ENCODE peak calls at places on chromosomes 16 and 17, in eight cellular contexts. One of them, this sample, is unnamed.

GRCh38 chr16:53052519-53053501 is at the start of gene CHD9NB:
- DNase-seq in breast epithelium: peak
- DNase-seq in astrocyte of the spinal cord: peak
- DNase-seq in GM10248: no peak
- DNase-seq in HFF-Myc: peak
- DNase-seq in neural crest cell: no peak
- DNase-seq in RWPE1: peak
- DNase-seq in kidney epithelial cell: peak
- DNase-seq in this sample: no peak

GRCh38 chr16:83579027-83579426 is 228.8 kb upstream of the HSBP1 start:
- DNase-seq in HFF-Myc: no peak
- DNase-seq in astrocyte of the spinal cord: no peak
- DNase-seq in kidney epithelial cell: no peak
- DNase-seq in neural crest cell: no peak
- DNase-seq in breast epithelium: no peak
- DNase-seq in GM10248: no peak
- DNase-seq in RWPE1: no peak
- DNase-seq in this sample: no peak

GRCh38 chr16:86300746-86301480 is 209.4 kb upstream of the FOXF1 start:
- DNase-seq in kidney epithelial cell: no peak
- DNase-seq in GM10248: no peak
- DNase-seq in astrocyte of the spinal cord: no peak
- DNase-seq in RWPE1: no peak
- DNase-seq in breast epithelium: no peak
- DNase-seq in HFF-Myc: no peak
- DNase-seq in neural crest cell: no peak
- DNase-seq in this sample: no peak

GRCh38 chr16:12511708-12512107 is 292.0 kb downstream of the CPPED1 start:
- DNase-seq in neural crest cell: no peak
- DNase-seq in GM10248: no peak
- DNase-seq in RWPE1: no peak
- DNase-seq in HFF-Myc: no peak
- DNase-seq in breast epithelium: no peak
- DNase-seq in astrocyte of the spinal cord: no peak
- DNase-seq in kidney epithelial cell: no peak
- DNase-seq in this sample: no peak

GRCh38 chr16:84509032-84509950 is 4.8 kb upstream of the MEAK7 start:
- DNase-seq in astrocyte of the spinal cord: no peak
- DNase-seq in HFF-Myc: no peak
- DNase-seq in neural crest cell: no peak
- DNase-seq in RWPE1: no peak
- DNase-seq in breast epithelium: no peak
- DNase-seq in GM10248: no peak
- DNase-seq in kidney epithelial cell: no peak
- DNase-seq in this sample: no peak

GRCh38 chr17:6627019-6627418 is 13.5 kb downstream of the KIAA0753 start:
- DNase-seq in breast epithelium: no peak
- DNase-seq in kidney epithelial cell: no peak
- DNase-seq in astrocyte of the spinal cord: peak
- DNase-seq in RWPE1: no peak
- DNase-seq in HFF-Myc: no peak
- DNase-seq in neural crest cell: no peak
- DNase-seq in GM10248: no peak
- DNase-seq in this sample: no peak

GRCh38 chr16:57245472-57246113 is 534 bp downstream of the ARL2BP start:
- DNase-seq in GM10248: peak
- DNase-seq in kidney epithelial cell: no peak
- DNase-seq in astrocyte of the spinal cord: no peak
- DNase-seq in breast epithelium: peak
- DNase-seq in RWPE1: peak
- DNase-seq in HFF-Myc: no peak
- DNase-seq in neural crest cell: peak
- DNase-seq in this sample: no peak

GRCh38 chr16:31435341-31436220 is 7.0 kb downstream of the ZNF843 start:
- DNase-seq in breast epithelium: no peak
- DNase-seq in neural crest cell: no peak
- DNase-seq in kidney epithelial cell: no peak
- DNase-seq in HFF-Myc: no peak
- DNase-seq in GM10248: no peak
- DNase-seq in astrocyte of the spinal cord: no peak
- DNase-seq in RWPE1: peak
- DNase-seq in this sample: no peak

GRCh38 chr16:9159839-9160550 is 68.6 kb downstream of the HAPSTR1 start:
- DNase-seq in neural crest cell: peak
- DNase-seq in astrocyte of the spinal cord: peak
- DNase-seq in breast epithelium: peak
- DNase-seq in RWPE1: peak
- DNase-seq in HFF-Myc: no peak
- DNase-seq in GM10248: peak
- DNase-seq in kidney epithelial cell: no peak
- DNase-seq in this sample: peak

GRCh38 chr16:86079185-86079885 is 180.4 kb downstream of the IRF8 start:
- DNase-seq in kidney epithelial cell: no peak
- DNase-seq in HFF-Myc: no peak
- DNase-seq in RWPE1: no peak
- DNase-seq in GM10248: no peak
- DNase-seq in breast epithelium: no peak
- DNase-seq in neural crest cell: no peak
- DNase-seq in astrocyte of the spinal cord: no peak
- DNase-seq in this sample: no peak

GRCh38 chr16:2829501-2830354 is at the start of gene ZG16B:
- DNase-seq in RWPE1: no peak
- DNase-seq in neural crest cell: no peak
- DNase-seq in breast epithelium: peak
- DNase-seq in HFF-Myc: no peak
- DNase-seq in astrocyte of the spinal cord: no peak
- DNase-seq in kidney epithelial cell: no peak
- DNase-seq in GM10248: peak
- DNase-seq in this sample: no peak

GRCh38 chr17:31738067-31738466 is 121.0 kb downstream of the COPRS start:
- DNase-seq in breast epithelium: no peak
- DNase-seq in RWPE1: no peak
- DNase-seq in HFF-Myc: no peak
- DNase-seq in neural crest cell: no peak
- DNase-seq in GM10248: no peak
- DNase-seq in astrocyte of the spinal cord: no peak
- DNase-seq in kidney epithelial cell: no peak
- DNase-seq in this sample: no peak

GRCh38 chr17:57480438-57481196 is 224.3 kb downstream of the MSI2 start:
- DNase-seq in HFF-Myc: no peak
- DNase-seq in kidney epithelial cell: no peak
- DNase-seq in GM10248: no peak
- DNase-seq in breast epithelium: peak
- DNase-seq in astrocyte of the spinal cord: peak
- DNase-seq in neural crest cell: no peak
- DNase-seq in RWPE1: peak
- DNase-seq in this sample: no peak

GRCh38 chr17:9329251-9329921 is 246.2 kb downstream of the STX8 start:
- DNase-seq in HFF-Myc: no peak
- DNase-seq in RWPE1: no peak
- DNase-seq in astrocyte of the spinal cord: no peak
- DNase-seq in GM10248: no peak
- DNase-seq in kidney epithelial cell: no peak
- DNase-seq in breast epithelium: no peak
- DNase-seq in neural crest cell: no peak
- DNase-seq in this sample: no peak

GRCh38 chr17:9330140-9330902 is 245.3 kb downstream of the STX8 start:
- DNase-seq in neural crest cell: peak
- DNase-seq in HFF-Myc: no peak
- DNase-seq in GM10248: no peak
- DNase-seq in RWPE1: no peak
- DNase-seq in kidney epithelial cell: no peak
- DNase-seq in astrocyte of the spinal cord: no peak
- DNase-seq in breast epithelium: no peak
- DNase-seq in this sample: no peak

GRCh38 chr17:9321862-9322261 is 253.8 kb downstream of the STX8 start:
- DNase-seq in breast epithelium: no peak
- DNase-seq in RWPE1: no peak
- DNase-seq in HFF-Myc: no peak
- DNase-seq in GM10248: no peak
- DNase-seq in kidney epithelial cell: no peak
- DNase-seq in neural crest cell: no peak
- DNase-seq in astrocyte of the spinal cord: no peak
- DNase-seq in this sample: no peak

GRCh38 chr17:9322298-9322697 is 253.3 kb downstream of the STX8 start:
- DNase-seq in astrocyte of the spinal cord: no peak
- DNase-seq in breast epithelium: no peak
- DNase-seq in kidney epithelial cell: no peak
- DNase-seq in neural crest cell: peak
- DNase-seq in GM10248: no peak
- DNase-seq in HFF-Myc: no peak
- DNase-seq in RWPE1: no peak
- DNase-seq in this sample: no peak

DNA sequence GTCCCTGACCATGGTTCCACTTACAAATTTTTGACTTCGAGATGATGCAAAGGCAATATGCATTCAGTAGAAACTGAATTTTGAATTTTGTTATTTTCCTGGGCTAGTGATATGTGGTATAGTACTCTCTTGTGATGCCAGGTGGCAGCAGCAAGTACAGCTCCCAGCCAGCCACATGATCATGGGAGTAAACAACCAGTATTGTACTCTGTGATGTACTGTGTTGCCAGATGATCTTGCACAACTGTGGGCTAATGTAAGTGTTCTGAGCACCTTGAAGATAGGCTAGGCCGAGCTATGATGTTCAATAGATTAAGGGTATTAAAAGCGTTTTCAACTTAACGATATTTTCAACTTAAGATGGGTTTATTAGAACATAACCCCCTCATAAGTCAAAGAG is 250.8 kb downstream of the STX8 start:
- DNase-seq in neural crest cell: no peak
- DNase-seq in GM10248: no peak
- DNase-seq in RWPE1: no peak
- DNase-seq in astrocyte of the spinal cord: no peak
- DNase-seq in HFF-Myc: no peak
- DNase-seq in breast epithelium: no peak
- DNase-seq in kidney epithelial cell: no peak
- DNase-seq in this sample: no peak
- TF ChIP-seq CTCF in neural crest cell: no peak
- TF ChIP-seq CTCF in GM10248: no peak
- TF ChIP-seq CTCF in RWPE1: no peak
- TF ChIP-seq CTCF in astrocyte of the spinal cord: no peak
- TF ChIP-seq CTCF in HFF-Myc: no peak
- TF ChIP-seq CTCF in breast epithelium: no peak
- TF ChIP-seq CTCF in kidney epithelial cell: no peak
- TF ChIP-seq CTCF in this sample: no peak

GRCh38 chr17:55056530-55056929 is 88.0 kb downstream of the STXBP4 start:
- DNase-seq in GM10248: no peak
- DNase-seq in RWPE1: no peak
- DNase-seq in neural crest cell: no peak
- DNase-seq in kidney epithelial cell: no peak
- DNase-seq in astrocyte of the spinal cord: peak
- DNase-seq in HFF-Myc: no peak
- DNase-seq in breast epithelium: no peak
- DNase-seq in this sample: no peak

GRCh38 chr17:55059724-55060123 is 91.2 kb downstream of the STXBP4 start:
- DNase-seq in HFF-Myc: no peak
- DNase-seq in astrocyte of the spinal cord: no peak
- DNase-seq in neural crest cell: no peak
- DNase-seq in kidney epithelial cell: no peak
- DNase-seq in breast epithelium: no peak
- DNase-seq in RWPE1: no peak
- DNase-seq in GM10248: no peak
- DNase-seq in this sample: no peak

GRCh38 chr17:55057184-55057583 is 88.6 kb downstream of the STXBP4 start:
- DNase-seq in breast epithelium: no peak
- DNase-seq in HFF-Myc: no peak
- DNase-seq in kidney epithelial cell: no peak
- DNase-seq in astrocyte of the spinal cord: no peak
- DNase-seq in GM10248: no peak
- DNase-seq in neural crest cell: no peak
- DNase-seq in RWPE1: no peak
- DNase-seq in this sample: no peak

GRCh38 chr17:55054429-55054828 is 85.9 kb downstream of the STXBP4 start:
- DNase-seq in kidney epithelial cell: no peak
- DNase-seq in astrocyte of the spinal cord: no peak
- DNase-seq in GM10248: no peak
- DNase-seq in RWPE1: no peak
- DNase-seq in breast epithelium: no peak
- DNase-seq in HFF-Myc: no peak
- DNase-seq in neural crest cell: no peak
- DNase-seq in this sample: no peak

GRCh38 chr17:55053855-55054254 is 85.3 kb downstream of the STXBP4 start:
- DNase-seq in breast epithelium: no peak
- DNase-seq in RWPE1: peak
- DNase-seq in kidney epithelial cell: no peak
- DNase-seq in astrocyte of the spinal cord: peak
- DNase-seq in HFF-Myc: no peak
- DNase-seq in GM10248: no peak
- DNase-seq in neural crest cell: no peak
- DNase-seq in this sample: no peak
- TF ChIP-seq CTCF in breast epithelium: peak
- TF ChIP-seq CTCF in RWPE1: peak
- TF ChIP-seq CTCF in kidney epithelial cell: peak
- TF ChIP-seq CTCF in astrocyte of the spinal cord: peak
- TF ChIP-seq CTCF in HFF-Myc: no peak
- TF ChIP-seq CTCF in GM10248: peak
- TF ChIP-seq CTCF in neural crest cell: peak
- TF ChIP-seq CTCF in this sample: peak

GRCh38 chr17:39237586-39237985 is 11.8 kb upstream of the STAC2 start:
- DNase-seq in astrocyte of the spinal cord: no peak
- DNase-seq in neural crest cell: no peak
- DNase-seq in breast epithelium: no peak
- DNase-seq in HFF-Myc: no peak
- DNase-seq in RWPE1: no peak
- DNase-seq in GM10248: no peak
- DNase-seq in kidney epithelial cell: no peak
- DNase-seq in this sample: no peak

GRCh38 chr17:39236383-39236927 is 10.7 kb upstream of the STAC2 start:
- DNase-seq in GM10248: peak
- DNase-seq in astrocyte of the spinal cord: no peak
- DNase-seq in neural crest cell: no peak
- DNase-seq in kidney epithelial cell: no peak
- DNase-seq in breast epithelium: no peak
- DNase-seq in HFF-Myc: no peak
- DNase-seq in RWPE1: no peak
- DNase-seq in this sample: no peak

GRCh38 chr17:39239640-39240314 is 14.0 kb upstream of the STAC2 start:
- DNase-seq in HFF-Myc: no peak
- DNase-seq in astrocyte of the spinal cord: no peak
- DNase-seq in breast epithelium: peak
- DNase-seq in GM10248: peak
- DNase-seq in kidney epithelial cell: no peak
- DNase-seq in neural crest cell: no peak
- DNase-seq in RWPE1: peak
- DNase-seq in this sample: no peak

GRCh38 chr17:39235555-39236221 is 9.9 kb upstream of the STAC2 start:
- DNase-seq in astrocyte of the spinal cord: peak
- DNase-seq in kidney epithelial cell: peak
- DNase-seq in RWPE1: peak
- DNase-seq in neural crest cell: no peak
- DNase-seq in HFF-Myc: peak
- DNase-seq in breast epithelium: no peak
- DNase-seq in GM10248: peak
- DNase-seq in this sample: no peak

GRCh38 chr17:39236981-39237441 is 11.3 kb upstream of the STAC2 start:
- DNase-seq in HFF-Myc: no peak
- DNase-seq in GM10248: peak
- DNase-seq in breast epithelium: no peak
- DNase-seq in astrocyte of the spinal cord: no peak
- DNase-seq in RWPE1: no peak
- DNase-seq in neural crest cell: no peak
- DNase-seq in kidney epithelial cell: no peak
- DNase-seq in this sample: no peak
- TF ChIP-seq CTCF in HFF-Myc: no peak
- TF ChIP-seq CTCF in GM10248: no peak
- TF ChIP-seq CTCF in breast epithelium: no peak
- TF ChIP-seq CTCF in astrocyte of the spinal cord: no peak
- TF ChIP-seq CTCF in RWPE1: no peak
- TF ChIP-seq CTCF in neural crest cell: no peak
- TF ChIP-seq CTCF in kidney epithelial cell: no peak
- TF ChIP-seq CTCF in this sample: no peak

GRCh38 chr17:58679263-58680037 is 12.4 kb downstream of the TEX14 start:
- DNase-seq in breast epithelium: no peak
- DNase-seq in HFF-Myc: no peak
- DNase-seq in RWPE1: peak
- DNase-seq in astrocyte of the spinal cord: peak
- DNase-seq in GM10248: no peak
- DNase-seq in neural crest cell: no peak
- DNase-seq in kidney epithelial cell: no peak
- DNase-seq in this sample: no peak
- TF ChIP-seq CTCF in breast epithelium: no peak
- TF ChIP-seq CTCF in HFF-Myc: no peak
- TF ChIP-seq CTCF in RWPE1: no peak
- TF ChIP-seq CTCF in astrocyte of the spinal cord: no peak
- TF ChIP-seq CTCF in GM10248: no peak
- TF ChIP-seq CTCF in neural crest cell: no peak
- TF ChIP-seq CTCF in kidney epithelial cell: no peak
- TF ChIP-seq CTCF in this sample: no peak